ENCODE peak calls at places on chromosomes 2 and 18, in four cellular contexts. One of them, this sample, is unnamed.

GRCh38 chr18:78192044-78192443 is 787.6 kb upstream of the SALL3 start:
- DNase-seq in thyroid gland: peak; percentile 97
- DNase-seq in gastrocnemius medialis: no peak
- DNase-seq in IMR-90: no peak
- DNase-seq in this sample: no peak

GRCh38 chr2:226423498-226423960 is 376.1 kb downstream of the IRS1 start:
- DNase-seq in thyroid gland: peak; percentile 39
- DNase-seq in gastrocnemius medialis: no peak
- DNase-seq in IMR-90: peak; percentile 51
- DNase-seq in this sample: no peak

GRCh38 chr2:169073211-169073971 is 4.0 kb downstream of the DHRS9 start:
- DNase-seq in thyroid gland: no peak
- DNase-seq in gastrocnemius medialis: no peak
- DNase-seq in IMR-90: no peak
- DNase-seq in this sample: no peak

GRCh38 chr2:54897420-54898310 is 152.6 kb downstream of the RTN4 start:
- DNase-seq in thyroid gland: no peak
- DNase-seq in gastrocnemius medialis: no peak
- DNase-seq in IMR-90: no peak
- DNase-seq in this sample: no peak

GRCh38 chr2:239846789-239847676 is 178.1 kb downstream of the NDUFA10 start:
- DNase-seq in thyroid gland: no peak
- DNase-seq in gastrocnemius medialis: no peak
- DNase-seq in IMR-90: no peak
- DNase-seq in this sample: no peak

GRCh38 chr2:81894451-81894990 is 1590.0 kb upstream of the LRRTM1 start:
- DNase-seq in thyroid gland: no peak
- DNase-seq in gastrocnemius medialis: no peak
- DNase-seq in IMR-90: peak; percentile 1
- DNase-seq in this sample: no peak

GRCh38 chr2:222595573-222595972 is 60.3 kb downstream of the FARSB start:
- DNase-seq in thyroid gland: no peak
- DNase-seq in gastrocnemius medialis: no peak
- DNase-seq in IMR-90: no peak
- DNase-seq in this sample: no peak

GRCh38 chr2:11866358-11867335 is 120.2 kb downstream of the LPIN1 start:
- DNase-seq in thyroid gland: no peak
- DNase-seq in gastrocnemius medialis: no peak
- DNase-seq in IMR-90: no peak
- DNase-seq in this sample: no peak

GRCh38 chr2:53188846-53189245 is 578.8 kb upstream of the CHAC2 start:
- DNase-seq in thyroid gland: no peak
- DNase-seq in gastrocnemius medialis: no peak
- DNase-seq in IMR-90: peak; percentile 36
- DNase-seq in this sample: no peak

GRCh38 chr2:68837164-68837860 is 33.9 kb downstream of the BMP10 start:
- DNase-seq in thyroid gland: peak; percentile 85
- DNase-seq in gastrocnemius medialis: no peak
- DNase-seq in IMR-90: peak; percentile 27
- DNase-seq in this sample: no peak

GRCh38 chr2:208112969-208113368 is 11.4 kb downstream of the CRYGD start:
- DNase-seq in thyroid gland: no peak
- DNase-seq in gastrocnemius medialis: no peak
- DNase-seq in IMR-90: no peak
- DNase-seq in this sample: no peak

GRCh38 chr2:1363367-1363766 is 49.9 kb upstream of the TPO start:
- DNase-seq in thyroid gland: no peak
- DNase-seq in gastrocnemius medialis: no peak
- DNase-seq in IMR-90: no peak
- DNase-seq in this sample: no peak

GRCh38 chr2:207115715-207116364 is 49.9 kb downstream of the KLF7 start:
- DNase-seq in thyroid gland: no peak
- DNase-seq in gastrocnemius medialis: no peak
- DNase-seq in IMR-90: peak; percentile 63
- DNase-seq in this sample: no peak

GRCh38 chr2:218405365-218406208 is 5.9 kb downstream of the CTDSP1 start:
- DNase-seq in thyroid gland: peak; percentile 42
- DNase-seq in gastrocnemius medialis: no peak
- DNase-seq in IMR-90: no peak
- DNase-seq in this sample: no peak

GRCh38 chr2:85770786-85771409 is 17.1 kb downstream of the ATOH8 start:
- DNase-seq in thyroid gland: no peak
- DNase-seq in gastrocnemius medialis: no peak
- DNase-seq in IMR-90: no peak
- DNase-seq in this sample: no peak

GRCh38 chr18:12087483-12087960 is 6.1 kb upstream of the ANKRD62 start:
- DNase-seq in thyroid gland: no peak
- DNase-seq in gastrocnemius medialis: no peak
- DNase-seq in IMR-90: no peak
- DNase-seq in this sample: no peak

GRCh38 chr2:189146553-189146952 is 33.0 kb downstream of the COL5A2 start:
- DNase-seq in thyroid gland: no peak
- DNase-seq in gastrocnemius medialis: no peak
- DNase-seq in IMR-90: no peak
- DNase-seq in this sample: no peak

GRCh38 chr2:174059875-174060226 is 94.7 kb upstream of the SP3 start:
- DNase-seq in thyroid gland: no peak
- DNase-seq in gastrocnemius medialis: no peak
- DNase-seq in IMR-90: peak; percentile 75
- DNase-seq in this sample: no peak

GRCh38 chr18:2654828-2655152 is 736 bp upstream of the SMCHD1 start:
- DNase-seq in thyroid gland: no peak
- DNase-seq in gastrocnemius medialis: no peak
- DNase-seq in IMR-90: peak; percentile 7
- DNase-seq in this sample: no peak

GRCh38 chr2:143158500-143159262 is 29.5 kb downstream of the ARHGAP15 start:
- DNase-seq in thyroid gland: no peak
- DNase-seq in gastrocnemius medialis: no peak
- DNase-seq in IMR-90: no peak
- DNase-seq in this sample: no peak

GRCh38 chr2:239271471-239272255 is 129.2 kb downstream of the HDAC4 start:
- DNase-seq in thyroid gland: no peak
- DNase-seq in gastrocnemius medialis: no peak
- DNase-seq in IMR-90: no peak
- DNase-seq in this sample: no peak

GRCh38 chr2:69559696-69560482 is 83.7 kb downstream of the AAK1 start:
- DNase-seq in thyroid gland: no peak
- DNase-seq in gastrocnemius medialis: no peak
- DNase-seq in IMR-90: peak; percentile 62
- DNase-seq in this sample: no peak

GRCh38 chr2:237450583-237450982 is 36.5 kb upstream of the MLPH start:
- DNase-seq in thyroid gland: no peak
- DNase-seq in gastrocnemius medialis: no peak
- DNase-seq in IMR-90: no peak
- DNase-seq in this sample: no peak

GRCh38 chr2:237448626-237449025 is 34.7 kb upstream of the COL6A3 start:
- DNase-seq in thyroid gland: no peak
- DNase-seq in gastrocnemius medialis: no peak
- DNase-seq in IMR-90: no peak
- DNase-seq in this sample: no peak

GRCh38 chr2:237449193-237449797 is 35.3 kb upstream of the COL6A3 start:
- DNase-seq in thyroid gland: no peak
- DNase-seq in gastrocnemius medialis: peak; percentile 94
- DNase-seq in IMR-90: peak; percentile 48
- DNase-seq in this sample: no peak

GRCh38 chr2:237451582-237452469 is 35.2 kb upstream of the MLPH start:
- DNase-seq in thyroid gland: no peak
- DNase-seq in gastrocnemius medialis: no peak
- DNase-seq in IMR-90: peak; percentile 57
- DNase-seq in this sample: no peak

GRCh38 chr2:237450108-237450507 is 36.1 kb upstream of the COL6A3 start:
- DNase-seq in thyroid gland: no peak
- DNase-seq in gastrocnemius medialis: no peak
- DNase-seq in IMR-90: no peak
- DNase-seq in this sample: no peak
- H3K4me1 ChIP-seq in thyroid gland: peaks cover 3% of the 10 kb centered on the region
- H3K4me1 ChIP-seq in gastrocnemius medialis: peaks cover 45% of the 10 kb centered on the region
- H3K4me1 ChIP-seq in IMR-90: peaks cover 32% of the 10 kb centered on the region
- H3K4me1 ChIP-seq in this sample: peaks cover 41% of the 10 kb centered on the region

GRCh38 chr2:191462370-191462769 is 215.6 kb upstream of the NABP1 start:
- DNase-seq in thyroid gland: no peak
- DNase-seq in gastrocnemius medialis: no peak
- DNase-seq in IMR-90: no peak
- DNase-seq in this sample: no peak
- TF ChIP-seq POLR2A in thyroid gland: no peak
- TF ChIP-seq POLR2A in gastrocnemius medialis: no peak
- TF ChIP-seq POLR2A in IMR-90: no peak
- TF ChIP-seq POLR2A in this sample: no peak

GRCh38 chr2:106144621-106145331 is 49.3 kb downstream of the UXS1 start:
- DNase-seq in thyroid gland: no peak
- DNase-seq in gastrocnemius medialis: no peak
- DNase-seq in IMR-90: no peak
- DNase-seq in this sample: no peak
- TF ChIP-seq CTCF in thyroid gland: no peak
- TF ChIP-seq CTCF in gastrocnemius medialis: no peak
- TF ChIP-seq CTCF in IMR-90: no peak
- TF ChIP-seq CTCF in this sample: no peak

DNA sequence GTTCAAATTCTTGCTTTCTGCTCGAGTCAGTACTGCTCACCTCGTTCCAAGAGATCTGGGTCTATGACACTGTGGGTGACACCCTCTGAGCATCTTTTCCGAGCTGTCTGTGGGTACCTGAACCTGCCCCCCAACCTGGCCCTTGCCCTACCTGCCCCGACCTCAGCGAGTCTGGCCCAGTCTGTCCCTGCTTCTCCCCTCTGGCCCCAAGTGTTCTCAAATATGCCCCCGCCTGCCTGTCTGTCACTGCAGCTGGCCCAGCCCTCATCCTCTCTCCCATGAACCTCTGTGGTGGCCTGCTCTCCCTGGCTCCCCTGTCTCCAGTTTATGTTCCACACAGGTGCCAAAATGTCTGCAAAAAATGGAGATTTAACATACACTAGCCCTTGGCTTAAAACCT is 11.8 kb downstream of the IL1R1 start:
- DNase-seq in thyroid gland: no peak
- DNase-seq in gastrocnemius medialis: no peak
- DNase-seq in IMR-90: no peak
- DNase-seq in this sample: no peak
- H3K4me1 ChIP-seq in thyroid gland: peaks cover 4% of the 10 kb centered on the region
- H3K4me1 ChIP-seq in gastrocnemius medialis: peaks cover 21% of the 10 kb centered on the region
- H3K4me1 ChIP-seq in IMR-90: peaks cover 20% of the 10 kb centered on the region
- H3K4me1 ChIP-seq in this sample: peaks cover 57% of the 10 kb centered on the region

DNA sequence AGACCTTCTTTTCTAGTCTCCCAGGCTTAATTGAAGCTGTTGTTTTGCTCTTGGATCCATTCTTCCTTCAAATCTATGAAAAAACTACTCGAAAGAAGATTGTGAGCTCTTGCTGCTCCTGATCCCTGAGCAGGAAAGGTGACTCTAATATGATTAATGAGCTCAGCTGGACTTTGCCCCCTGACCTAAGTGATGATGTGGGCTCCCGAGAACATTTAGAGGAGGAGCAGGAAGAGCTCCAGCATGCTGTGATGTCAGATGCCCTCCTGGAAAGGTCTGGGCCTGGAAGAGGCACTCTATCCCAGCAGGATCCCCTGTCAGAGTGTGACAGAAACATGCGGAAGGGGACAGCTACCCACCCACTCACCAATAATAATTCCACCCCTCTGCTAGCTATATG is 117.8 kb upstream of the PELI1 start:
- DNase-seq in thyroid gland: no peak
- DNase-seq in gastrocnemius medialis: no peak
- DNase-seq in IMR-90: no peak
- DNase-seq in this sample: no peak
- TF ChIP-seq POLR2A in thyroid gland: no peak
- TF ChIP-seq POLR2A in gastrocnemius medialis: no peak
- TF ChIP-seq POLR2A in IMR-90: no peak
- TF ChIP-seq POLR2A in this sample: no peak